ENCODE peak calls at places on chromosome 6, in four cellular contexts. E is mesenteric fat pad, A is upper lobe of left lung, J is nephron progenitor cell. G is an unnamed sample.

GRCh38 chr6:402901-403658 is 11.5 kb downstream of the IRF4 start:
- DNase-seq in E (no peak), A (no peak), J (no peak), G (no peak)

GRCh38 chr6:29919506-29919905 is 22.8 kb upstream of the HLA-A start:
- DNase-seq in E (no peak), A (no peak), J (no peak), G (no peak)

GRCh38 chr6:117919775-117920492 is 12.9 kb downstream of the SLC35F1 start:
- DNase-seq in E (no peak), A (peak; percentile 23), J (peak; percentile 73), G (peak; percentile 64)

GRCh38 chr6:141719476-141719875 is 413.2 kb upstream of the GJE1 start:
- DNase-seq in E (no peak), A (no peak), J (no peak), G (no peak)

GRCh38 chr6:137878810-137879285 is 11.8 kb downstream of the TNFAIP3 start:
- DNase-seq in E (no peak), A (no peak), J (peak; percentile 82), G (peak; percentile 62)

GRCh38 chr6:42118162-42119001 is 24.0 kb downstream of the C6orf132 start:
- DNase-seq in E (no peak), A (peak; percentile 87), J (no peak), G (no peak)

GRCh38 chr6:22248513-22249308 is 48.1 kb downstream of the PRL start:
- DNase-seq in E (no peak), A (no peak), J (no peak), G (no peak)

GRCh38 chr6:5389086-5389745 is 127.9 kb downstream of the FARS2 start:
- DNase-seq in E (no peak), A (no peak), J (no peak), G (no peak)

GRCh38 chr6:132797975-132798819 is at the start of gene SLC18B1:
- DNase-seq in E (peak; percentile 92), A (peak; percentile 64), J (peak; percentile 69), G (peak; percentile 25)

GRCh38 chr6:127775371-127775770 is 125.5 kb downstream of the THEMIS start:
- DNase-seq in E (no peak), A (no peak), J (no peak), G (no peak)

GRCh38 chr6:144718431-144718830 is 433.3 kb downstream of the UTRN start:
- DNase-seq in E (no peak), A (no peak), J (no peak), G (no peak)

GRCh38 chr6:63677282-63677681 is 41.7 kb downstream of the PHF3 start:
- DNase-seq in E (no peak), A (no peak), J (no peak), G (no peak)

GRCh38 chr6:28988536-28989415 is 16.3 kb downstream of the ZNF311 start:
- DNase-seq in E (no peak), A (peak; percentile 47), J (peak; percentile 84), G (peak; percentile 76)

GRCh38 chr6:46473866-46474265 is 17.4 kb downstream of the RCAN2 start:
- DNase-seq in E (no peak), A (no peak), J (no peak), G (no peak)

GRCh38 chr6:3353939-3354338 is 95.2 kb downstream of the PSMG4 start:
- DNase-seq in E (no peak), A (no peak), J (no peak), G (no peak)

GRCh38 chr6:36908758-36909157 is 23.0 kb downstream of the C6orf89 start:
- DNase-seq in E (no peak), A (no peak), J (no peak), G (no peak)

GRCh38 chr6:105883966-105884365 is 202.2 kb upstream of the PRDM1 start:
- DNase-seq in E (no peak), A (no peak), J (no peak), G (no peak)

GRCh38 chr6:42138630-42139619 is 3.5 kb downstream of the C6orf132 start:
- DNase-seq in E (no peak), A (no peak), J (no peak), G (no peak)

GRCh38 chr6:82015043-82015442 is 232.5 kb downstream of the IBTK start:
- DNase-seq in E (no peak), A (no peak), J (no peak), G (no peak)

GRCh38 chr6:34318492-34319470 is 70.0 kb upstream of the SMIM29 start:
- DNase-seq in E (no peak), A (no peak), J (no peak), G (no peak)

GRCh38 chr6:129621252-129621651 is 88.7 kb downstream of the ARHGAP18 start:
- DNase-seq in E (no peak), A (no peak), J (no peak), G (no peak)

GRCh38 chr6:79420054-79420453 is 117.2 kb downstream of the LCA5 start:
- DNase-seq in E (no peak), A (no peak), J (no peak), G (no peak)

GRCh38 chr6:69622924-69623323 is 173.9 kb downstream of the LMBRD1 start:
- DNase-seq in E (no peak), A (no peak), J (peak; percentile 4), G (no peak)

GRCh38 chr6:31834704-31835375 is 7.3 kb downstream of the HSPA1B start:
- DNase-seq in E (peak; percentile 93), A (peak; percentile 82), J (peak; percentile 71), G (peak; percentile 80)

GRCh38 chr6:46808806-46809205 is 15.6 kb downstream of the MEP1A start:
- DNase-seq in E (no peak), A (no peak), J (no peak), G (no peak)

GRCh38 chr6:116446399-116446798 is 14.8 kb upstream of the CALHM6 start:
- DNase-seq in E (no peak), A (no peak), J (no peak), G (no peak)

GRCh38 chr6:97594834-97595233 is 311.8 kb upstream of the MMS22L start:
- DNase-seq in E (no peak), A (no peak), J (no peak), G (no peak)

GRCh38 chr6:150025201-150025917 is at the start of gene RAET1L:
- DNase-seq in E (peak; percentile 89), A (peak; percentile 32), J (no peak), G (no peak)

GRCh38 chr6:7587631-7588100 is 2.3 kb upstream of the SNRNP48 start:
- DNase-seq in E (no peak), A (no peak), J (no peak), G (no peak)

GRCh38 chr6:137867685-137868509 is 838 bp downstream of the TNFAIP3 start:
- DNase-seq in E (no peak), A (peak; percentile 52), J (peak; percentile 42), G (peak; percentile 10)

GRCh38 chr6:129342243-129342642 is 367.7 kb downstream of the ARHGAP18 start:
- DNase-seq in E (no peak), A (no peak), J (no peak), G (no peak)

GRCh38 chr6:4355241-4355640 is 219.9 kb upstream of the ECI2 start:
- DNase-seq in E (peak; percentile 35), A (no peak), J (no peak), G (no peak)

GRCh38 chr6:105374010-105374420 is 28.9 kb downstream of the PREP start:
- DNase-seq in E (no peak), A (peak; percentile 76), J (no peak), G (no peak)

GRCh38 chr6:5152417-5152816 is 67.3 kb downstream of the PPP1R3G start:
- DNase-seq in E (no peak), A (no peak), J (no peak), G (no peak)

G was measured in neural crest cell.